ENCODE peak calls at places on chromosomes 7 and 10, in five cellular contexts. J, Y, T, Q and X are unnamed samples.
A peak's percentile ranks its signal among the peaks of the same experiment; 100 is the strongest.

GRCh38 chr10:113802997-113803396 is 50.9 kb downstream of the DCLRE1A start:
- DNase-seq in J (no peak), Q (no peak), T (no peak), Y (no peak), X (no peak)

GRCh38 chr7:80359029-80359428 is 152.8 kb downstream of the GNAT3 start:
- DNase-seq in Y (no peak), Q (no peak), T (no peak), J (no peak), X (no peak)

GRCh38 chr7:2289621-2290020 is 24.6 kb downstream of the SNX8 start:
- DNase-seq in Y (no peak), T (no peak), J (no peak), Q (no peak), X (no peak)

GRCh38 chr10:33715303-33715702 is 380.8 kb upstream of the NRP1 start:
- DNase-seq in T (no peak), J (no peak), Y (no peak), Q (no peak), X (no peak)

GRCh38 chr10:28924585-28925153 is 247.3 kb downstream of the BAMBI start:
- DNase-seq in J (no peak), Y (no peak), Q (no peak), T (no peak), X (no peak)

GRCh38 chr10:75040576-75040975 is 70.9 kb upstream of the SAMD8 start:
- DNase-seq in T (no peak), Y (no peak), J (no peak), Q (no peak), X (no peak)

GRCh38 chr7:39696631-39697030 is 73.3 kb downstream of the RALA start:
- DNase-seq in Y (no peak), Q (no peak), J (no peak), T (no peak), X (peak; percentile 59)

GRCh38 chr10:101782811-101783735 is at the start of gene NPM3:
- DNase-seq in T (peak; percentile 96), J (peak; percentile 66), Y (no peak), Q (peak; percentile 84), X (peak; percentile 75)

GRCh38 chr7:121029302-121029701 is 40.8 kb downstream of the CPED1 start:
- DNase-seq in T (no peak), J (no peak), Q (no peak), Y (no peak), X (no peak)

GRCh38 chr10:83562381-83562780 is 576.9 kb upstream of the GHITM start:
- DNase-seq in Y (no peak), Q (no peak), T (no peak), J (no peak), X (no peak)

GRCh38 chr10:58003945-58004344 is 263.7 kb downstream of the IPMK start:
- DNase-seq in Q (no peak), J (peak; percentile 60), T (no peak), Y (no peak), X (no peak)

GRCh38 chr7:24978837-24979469 is 1.0 kb downstream of the OSBPL3 start:
- DNase-seq in J (no peak), T (peak; percentile 89), Q (no peak), Y (no peak), X (no peak)

GRCh38 chr7:90594791-90595317 is 1.3 kb upstream of the CDK14 start:
- DNase-seq in Q (peak; percentile 13), J (peak; percentile 97), T (peak; percentile 54), Y (no peak), X (peak; percentile 65)

GRCh38 chr7:145850636-145851035 is 266.0 kb upstream of the CNTNAP2 start:
- DNase-seq in Y (no peak), Q (no peak), T (peak; percentile 12), J (no peak), X (no peak)

GRCh38 chr10:125261491-125262186 is 101.3 kb upstream of the CTBP2 start:
- DNase-seq in Y (no peak), Q (no peak), J (no peak), T (no peak), X (no peak)

GRCh38 chr7:51237727-51238126 is 78.9 kb downstream of the COBL start:
- DNase-seq in Y (no peak), J (no peak), Q (no peak), T (no peak), X (no peak)

GRCh38 chr7:40882071-40882658 is 747.4 kb downstream of the SUGCT start:
- DNase-seq in Q (no peak), T (no peak), Y (no peak), J (no peak), X (peak; percentile 81)

GRCh38 chr7:81871606-81872265 is 101.9 kb upstream of the HGF start:
- DNase-seq in J (peak; percentile 44), Y (no peak), T (no peak), Q (no peak), X (peak; percentile 47)

GRCh38 chr10:67793313-67793712 is 44.7 kb downstream of the DNAJC12 start:
- DNase-seq in Q (no peak), Y (no peak), T (no peak), J (peak; percentile 7), X (peak; percentile 47)

GRCh38 chr10:61257956-61258496 is 195.2 kb downstream of the TMEM26 start:
- DNase-seq in Y (no peak), J (peak; percentile 24), T (no peak), Q (no peak), X (peak; percentile 12)

GRCh38 chr10:22723343-22723779 is 9.0 kb upstream of the PIP4K2A start:
- DNase-seq in J (no peak), T (no peak), Y (no peak), Q (no peak), X (no peak)

GRCh38 chr7:51080622-51081269 is 235.9 kb downstream of the COBL start:
- DNase-seq in J (no peak), Q (no peak), Y (no peak), T (peak; percentile 88), X (no peak)

GRCh38 chr10:50927522-50928189 is 42.2 kb upstream of the A1CF start:
- DNase-seq in Y (no peak), J (no peak), Q (no peak), T (no peak), X (no peak)

GRCh38 chr7:125465527-125465926 is 535.9 kb upstream of the POT1 start:
- DNase-seq in Q (no peak), J (no peak), T (no peak), Y (no peak), X (no peak)

GRCh38 chr7:18278306-18278705 is 217.2 kb upstream of the HDAC9 start:
- DNase-seq in Q (no peak), T (no peak), J (no peak), Y (no peak), X (no peak)

GRCh38 chr7:24378871-24379608 is 95.0 kb downstream of the NPY start:
- DNase-seq in J (peak; percentile 38), Y (no peak), T (no peak), Q (no peak), X (peak; percentile 12)

GRCh38 chr10:63819753-63820347 is 298.6 kb downstream of the REEP3 start:
- DNase-seq in T (peak; percentile 67), Y (no peak), Q (peak; percentile 63), J (peak; percentile 77), X (peak; percentile 72)

GRCh38 chr7:135210818-135211178 is 528 bp downstream of the WDR91 start:
- DNase-seq in Y (no peak), Q (no peak), T (no peak), J (peak; percentile 18), X (peak; percentile 30)

GRCh38 chr10:3786295-3786981 is 1.4 kb upstream of the KLF6 start:
- DNase-seq in J (peak; percentile 56), T (peak; percentile 52), Y (no peak), Q (peak; percentile 29), X (no peak)

GRCh38 chr10:119713744-119714483 is 11.9 kb upstream of the INPP5F start:
- DNase-seq in T (no peak), J (no peak), Y (no peak), Q (no peak), X (no peak)

GRCh38 chr7:129644634-129645230 is 33.2 kb downstream of the NRF1 start:
- DNase-seq in J (peak; percentile 68), T (peak; percentile 15), Q (no peak), Y (no peak), X (peak; percentile 68)

GRCh38 chr7:20795881-20796280 is 9.2 kb upstream of the SP8 start:
- DNase-seq in T (peak; percentile 44), J (no peak), Q (no peak), Y (no peak), X (no peak)

GRCh38 chr7:20795361-20795760 is 8.7 kb upstream of the SP8 start:
- DNase-seq in J (no peak), Y (no peak), Q (no peak), T (no peak), X (no peak)

GRCh38 chr7:20798081-20798693 is 11.5 kb upstream of the SP8 start:
- DNase-seq in Y (no peak), J (no peak), Q (peak; percentile 22), T (peak; percentile 89), X (peak; percentile 14)

GRCh38 chr7:20797174-20798080 is 10.7 kb upstream of the SP8 start:
- DNase-seq in T (peak; percentile 27), J (no peak), Q (peak; percentile 21), Y (no peak), X (no peak)

GRCh38 chr7:20796565-20796964 is 9.9 kb upstream of the SP8 start:
- DNase-seq in J (no peak), Q (no peak), T (no peak), Y (no peak), X (no peak)
- H3K4me3 ChIP-seq in J (no peak overlapping the region), Q (no peak overlapping the region), T (peak overlapping the region; percentile 89), Y (no peak overlapping the region), X (no peak overlapping the region)

DNA sequence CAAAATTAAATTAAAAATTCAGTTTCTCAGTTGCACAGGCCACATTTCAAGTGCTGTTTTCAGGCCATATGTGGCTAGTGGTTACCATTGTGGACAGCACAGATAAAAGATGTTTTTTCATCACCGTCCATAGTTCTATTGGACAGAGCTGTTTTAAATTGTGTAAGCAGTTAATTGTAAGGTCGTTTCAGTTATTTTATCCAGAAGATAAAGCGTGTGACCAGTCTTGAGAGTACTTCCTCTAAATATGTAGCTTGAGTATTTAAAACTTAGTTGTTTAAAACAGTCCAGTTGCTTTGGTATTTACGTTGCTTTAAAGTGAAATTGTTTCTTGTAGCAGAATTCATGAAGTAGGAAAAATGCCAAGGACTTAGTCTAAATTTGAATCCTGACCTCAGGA is 66.9 kb downstream of the ZNRF2 start:
- DNase-seq in T (no peak), Q (no peak), J (no peak), Y (no peak), X (no peak)
- H3K4me3 ChIP-seq in T (no peak overlapping the region), Q (no peak overlapping the region), J (no peak overlapping the region), Y (no peak overlapping the region), X (no peak overlapping the region)

GRCh38 chr10:20059084-20059835 is 243.0 kb downstream of the PLXDC2 start:
- DNase-seq in J (peak; percentile 6), Q (no peak), Y (no peak), T (no peak), X (peak; percentile 4)
- H3K4me3 ChIP-seq in J (no peak overlapping the region), Q (no peak overlapping the region), Y (no peak overlapping the region), T (no peak overlapping the region), X (no peak overlapping the region)

DNA sequence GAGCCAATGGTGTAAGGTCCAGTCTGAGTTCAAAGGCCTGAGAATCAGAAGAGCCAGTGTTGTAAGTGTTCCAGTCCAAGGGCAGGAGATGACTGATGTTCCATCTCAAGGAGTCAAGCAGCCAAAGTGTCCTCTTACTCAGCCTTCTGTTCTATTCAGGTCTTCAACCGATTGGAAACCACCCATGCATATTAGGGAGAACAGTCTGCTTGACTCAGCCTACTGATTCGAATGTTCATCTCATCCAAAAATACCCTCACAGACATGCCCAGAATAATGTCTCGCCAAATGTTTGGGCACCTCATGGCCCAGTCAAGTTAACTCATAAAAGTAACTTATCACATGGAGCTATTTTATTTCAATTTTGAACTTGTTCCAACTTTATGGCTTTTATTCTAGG is 2.9 kb upstream of the WDFY4 start:
- DNase-seq in T (no peak), Q (no peak), J (no peak), Y (no peak), X (no peak)
- H3K4me3 ChIP-seq in T (no peak overlapping the region), Q (no peak overlapping the region), J (no peak overlapping the region), Y (no peak overlapping the region), X (no peak overlapping the region)

GRCh38 chr10:111999205-111999914 is 184.2 kb downstream of the GPAM start:
- DNase-seq in Q (no peak), J (no peak), T (peak; percentile 72), Y (no peak), X (no peak)
- H3K4me3 ChIP-seq in Q (no peak overlapping the region), J (no peak overlapping the region), T (no peak overlapping the region), Y (no peak overlapping the region), X (no peak overlapping the region)